ENCODE peak calls at places on chromosomes 7 and 10, in six cellular contexts. U is EL; F is stimulated activated CD4-positive, alpha-beta T cell treated with anti-CD3 and anti-CD28 coated beads, Interleukin-2, amount 100 ng/mL, for 24 hours; B is dermis microvascular lymphatic vessel endothelial cell; M is effector memory CD8-positive, alpha-beta T cell; G is mammary epithelial cell. E is an unnamed sample.

GRCh38 chr7:158431941-158432347 is 155.7 kb downstream of the PTPRN2 start:
- DNase-seq in U (no peak), F (no peak), G (peak; percentile 51), B (no peak), M (no peak), E (no peak)

GRCh38 chr7:23183279-23184012 is 1.6 kb downstream of the NUP42 start:
- DNase-seq in G (no peak), B (no peak), F (no peak), M (no peak), U (no peak), E (no peak)

GRCh38 chr7:30713397-30713796 is 31.1 kb upstream of the CRHR2 start:
- DNase-seq in M (no peak), F (no peak), G (peak; percentile 65), U (peak; percentile 9), B (no peak), E (no peak)

GRCh38 chr10:103768345-103768744 is 87.0 kb downstream of the SH3PXD2A start:
- DNase-seq in G (no peak), M (no peak), F (no peak), B (no peak), U (no peak), E (no peak)

GRCh38 chr7:18019562-18019961 is 8.1 kb downstream of the PRPS1L1 start:
- DNase-seq in G (peak; percentile 42), M (no peak), B (no peak), F (no peak), U (peak; percentile 65), E (peak; percentile 64)

GRCh38 chr7:149458235-149458634 is 2.6 kb downstream of the ZNF777 start:
- DNase-seq in G (no peak), M (no peak), U (no peak), F (no peak), B (no peak), E (no peak)

GRCh38 chr10:3192856-3193635 is 20.5 kb upstream of the PITRM1 start:
- DNase-seq in B (peak; percentile 72), G (peak; percentile 33), U (peak; percentile 60), F (peak; percentile 64), M (peak; percentile 51), E (peak; percentile 76)

GRCh38 chr7:157021893-157022680 is 11.6 kb upstream of the MNX1 start:
- DNase-seq in G (no peak), B (no peak), U (no peak), F (no peak), M (no peak), E (no peak)

GRCh38 chr7:150382123-150382843 is 3.2 kb downstream of the ZNF775 start:
- DNase-seq in M (no peak), U (no peak), G (no peak), F (no peak), B (no peak), E (no peak)

GRCh38 chr10:69968830-69969229 is 83.8 kb upstream of the MACROH2A2 start:
- DNase-seq in M (no peak), B (no peak), U (no peak), F (no peak), G (peak; percentile 32), E (no peak)

GRCh38 chr7:45662540-45663166 is 88.5 kb downstream of the ADCY1 start:
- DNase-seq in B (no peak), U (no peak), F (peak; percentile 1), G (no peak), M (no peak), E (no peak)

GRCh38 chr10:35910234-35910633 is 268.1 kb upstream of the FZD8 start:
- DNase-seq in U (peak; percentile 87), G (peak; percentile 92), B (peak; percentile 50), M (no peak), F (no peak), E (peak; percentile 45)

GRCh38 chr7:57868771-57869483 is 418.9 kb downstream of the ZNF716 start:
- DNase-seq in U (no peak), B (no peak), G (no peak), M (no peak), F (no peak), E (peak; percentile 6)

GRCh38 chr7:75889223-75889825 is 10.5 kb downstream of the RHBDD2 start:
- DNase-seq in U (no peak), M (no peak), F (no peak), B (no peak), G (no peak), E (no peak)

GRCh38 chr10:104387130-104387888 is 33.7 kb downstream of the CFAP58 start:
- DNase-seq in F (no peak), B (no peak), M (no peak), G (peak; percentile 11), U (no peak), E (no peak)

GRCh38 chr10:70348228-70348850 is 34.1 kb downstream of the LRRC20 start:
- DNase-seq in U (peak; percentile 45), G (peak; percentile 32), B (no peak), M (peak; percentile 13), F (no peak), E (peak; percentile 63)

GRCh38 chr10:121392657-121393056 is 205.6 kb downstream of the FGFR2 start:
- DNase-seq in B (no peak), G (no peak), U (no peak), F (no peak), M (no peak), E (no peak)

GRCh38 chr10:110364531-110364937 is 59.8 kb upstream of the SMNDC1 start:
- DNase-seq in B (no peak), F (peak; percentile 56), M (no peak), U (no peak), G (peak; percentile 78), E (no peak)

GRCh38 chr10:17768957-17769356 is 17.0 kb downstream of the TMEM236 start:
- DNase-seq in M (no peak), U (peak; percentile 83), F (no peak), G (no peak), B (peak; percentile 97), E (no peak)

GRCh38 chr7:133554330-133554729 is 301.5 kb downstream of the EXOC4 start:
- DNase-seq in B (no peak), U (no peak), M (no peak), G (no peak), F (no peak), E (no peak)

GRCh38 chr7:91289633-91290260 is 25.5 kb downstream of the FZD1 start:
- DNase-seq in G (peak; percentile 12), M (no peak), F (no peak), U (no peak), B (no peak), E (no peak)

GRCh38 chr10:35912615-35913170 is 270.6 kb upstream of the FZD8 start:
- DNase-seq in B (no peak), G (peak; percentile 86), M (no peak), F (no peak), U (peak; percentile 53), E (peak; percentile 55)

GRCh38 chr10:114917927-114918672 is 19.9 kb upstream of the TRUB1 start:
- DNase-seq in M (no peak), U (peak; percentile 52), B (no peak), F (no peak), G (peak; percentile 92), E (no peak)

GRCh38 chr10:34058922-34059614 is 724.6 kb upstream of the NRP1 start:
- DNase-seq in M (no peak), U (no peak), B (no peak), G (no peak), F (no peak), E (no peak)

GRCh38 chr7:112420236-112420945 is 29.9 kb upstream of the IFRD1 start:
- DNase-seq in B (no peak), G (peak; percentile 53), F (no peak), M (no peak), U (peak; percentile 14), E (peak; percentile 53)

GRCh38 chr10:11535376-11535959 is 76.0 kb downstream of the USP6NL start:
- DNase-seq in U (no peak), M (no peak), G (no peak), F (no peak), B (no peak), E (no peak)

GRCh38 chr7:16926283-16926682 is 44.5 kb upstream of the AGR3 start:
- DNase-seq in B (peak; percentile 28), G (peak; percentile 23), U (peak; percentile 56), M (no peak), F (no peak), E (peak; percentile 70)

GRCh38 chr10:116767235-116767634 is 24.9 kb upstream of the HSPA12A start:
- DNase-seq in U (no peak), M (no peak), B (no peak), G (no peak), F (no peak), E (peak; percentile 92)

GRCh38 chr10:82866424-82867020 is 991.5 kb downstream of the NRG3 start:
- DNase-seq in M (no peak), F (no peak), B (no peak), U (peak; percentile 77), G (peak; percentile 81), E (no peak)

E was measured in GM03348.